ENCODE peak calls at places on chromosome 1, in seven cellular contexts. Z is lung, H is uterus, B is HFF-Myc, X is omental fat pad, D is cardiac fibroblast, C is heart left ventricle. V is an unnamed sample.

GRCh38 chr1:2496087-2496622 is 20.1 kb downstream of the PLCH2 start:
- DNase-seq in Z (no peak), H (no peak), B (no peak), X (no peak), D (no peak), C (no peak), V (no peak)

GRCh38 chr1:12032141-12032710 is 12.9 kb downstream of the MIIP start:
- DNase-seq in Z (peak), H (no peak), B (no peak), X (no peak), D (no peak), C (no peak), V (no peak)

GRCh38 chr1:9731051-9731537 is 79.6 kb downstream of the PIK3CD start:
- DNase-seq in Z (no peak), H (no peak), B (no peak), X (no peak), D (no peak), C (no peak), V (no peak)

GRCh38 chr1:28208818-28209441 is 23.9 kb downstream of the DNAJC8 start:
- DNase-seq in Z (peak), H (peak), B (peak), X (no peak), D (peak), C (peak), V (peak)

GRCh38 chr1:5969168-5969567 is 23.1 kb downstream of the NPHP4 start:
- DNase-seq in Z (no peak), H (no peak), B (no peak), X (no peak), D (no peak), C (no peak), V (no peak)

GRCh38 chr1:91020486-91020885 is 1.3 kb downstream of the ZNF644 start:
- DNase-seq in Z (no peak), H (no peak), B (no peak), X (no peak), D (no peak), C (no peak), V (no peak)

GRCh38 chr1:185560760-185561159 is 173.4 kb upstream of the HMCN1 start:
- DNase-seq in Z (no peak), H (no peak), B (no peak), X (no peak), D (no peak), C (no peak), V (no peak)

GRCh38 chr1:52855584-52855983 is 13.0 kb downstream of the ZYG11A start:
- DNase-seq in Z (no peak), H (no peak), B (no peak), X (no peak), D (no peak), C (no peak), V (no peak)

GRCh38 chr1:59755084-59755685 is 59.6 kb upstream of the HOOK1 start:
- DNase-seq in Z (no peak), H (peak), B (no peak), X (no peak), D (no peak), C (no peak), V (no peak)

GRCh38 chr1:207878939-207879338 is 32.0 kb downstream of the CD34 start:
- DNase-seq in Z (no peak), H (no peak), B (no peak), X (no peak), D (no peak), C (no peak), V (no peak)

GRCh38 chr1:171220551-171221175 is 27.6 kb upstream of the FMO1 start:
- DNase-seq in Z (no peak), H (no peak), B (no peak), X (no peak), D (peak), C (no peak), V (peak)

GRCh38 chr1:76625887-76626286 is 241.4 kb upstream of the ST6GALNAC5 start:
- DNase-seq in Z (no peak), H (no peak), B (no peak), X (no peak), D (no peak), C (no peak), V (no peak)

GRCh38 chr1:234691567-234691966 is 81.6 kb upstream of the IRF2BP2 start:
- DNase-seq in Z (no peak), H (no peak), B (no peak), X (no peak), D (peak), C (no peak), V (no peak)
- TF ChIP-seq CTCF in Z (no peak), H (no peak), B (peak), X (no peak), D (peak), C (no peak), V (peak)

GRCh38 chr1:50326026-50326425 is 97.2 kb downstream of the DMRTA2 start:
- DNase-seq in Z (no peak), H (no peak), B (no peak), X (no peak), D (no peak), C (no peak), V (no peak)

GRCh38 chr1:50333595-50333974 is 89.7 kb downstream of the DMRTA2 start:
- DNase-seq in Z (peak), H (no peak), B (no peak), X (no peak), D (peak), C (peak), V (peak)

GRCh38 chr1:50328552-50328951 is 94.7 kb downstream of the DMRTA2 start:
- DNase-seq in Z (no peak), H (no peak), B (no peak), X (no peak), D (no peak), C (no peak), V (no peak)

GRCh38 chr1:50332941-50333594 is 90.2 kb downstream of the DMRTA2 start:
- DNase-seq in Z (peak), H (no peak), B (peak), X (no peak), D (peak), C (peak), V (peak)

DNA sequence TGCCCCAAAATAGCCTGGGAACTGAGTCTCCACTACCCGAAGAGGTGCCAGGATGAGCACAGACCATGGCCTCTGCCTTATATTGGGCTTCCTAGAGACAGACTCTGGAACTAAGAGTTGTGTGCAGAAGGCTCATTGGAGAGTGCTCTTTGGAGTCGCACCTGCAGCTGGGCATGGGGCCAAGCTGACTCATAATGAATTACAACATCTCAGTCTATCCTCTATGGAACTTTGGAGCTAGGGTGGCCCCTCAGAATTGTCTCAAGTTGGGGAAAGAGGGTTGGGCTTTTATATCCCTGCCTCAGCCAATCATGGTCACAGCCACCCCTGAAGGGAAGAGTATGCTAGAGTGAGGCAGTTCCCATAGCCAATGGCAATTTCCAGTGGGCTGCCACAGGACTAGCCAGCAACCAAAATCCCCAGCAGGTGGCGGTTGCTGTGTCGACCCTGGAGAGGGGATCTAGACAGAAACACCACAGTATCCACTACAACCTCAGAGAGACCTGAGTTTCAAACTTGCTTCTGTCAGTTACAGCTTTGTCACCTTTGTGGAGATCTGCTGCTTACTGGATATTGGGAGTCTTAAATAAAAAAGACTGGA is 93.8 kb downstream of the DMRTA2 start:
- DNase-seq in Z (no peak), H (no peak), B (no peak), X (no peak), D (peak), C (no peak), V (peak)
- TF ChIP-seq CTCF in Z (no peak), H (no peak), B (no peak), X (no peak), D (no peak), C (no peak), V (peak)

GRCh38 chr1:33373606-33374005 is 52.7 kb upstream of the A3GALT2 start:
- DNase-seq in Z (no peak), H (no peak), B (no peak), X (no peak), D (no peak), C (no peak), V (no peak)

GRCh38 chr1:33377750-33378149 is 53.1 kb downstream of the PHC2 start:
- DNase-seq in Z (no peak), H (no peak), B (no peak), X (no peak), D (no peak), C (no peak), V (no peak)

GRCh38 chr1:33374336-33375105 is 53.6 kb upstream of the A3GALT2 start:
- DNase-seq in Z (no peak), H (no peak), B (no peak), X (no peak), D (peak), C (no peak), V (no peak)

GRCh38 chr1:33377013-33377412 is 53.9 kb downstream of the PHC2 start:
- DNase-seq in Z (no peak), H (no peak), B (no peak), X (no peak), D (no peak), C (no peak), V (no peak)

GRCh38 chr1:33375316-33375715 is 54.4 kb upstream of the A3GALT2 start:
- DNase-seq in Z (no peak), H (no peak), B (no peak), X (no peak), D (no peak), C (no peak), V (no peak)
- TF ChIP-seq CTCF in Z (no peak), H (no peak), B (no peak), X (no peak), D (no peak), C (no peak), V (no peak)

DNA sequence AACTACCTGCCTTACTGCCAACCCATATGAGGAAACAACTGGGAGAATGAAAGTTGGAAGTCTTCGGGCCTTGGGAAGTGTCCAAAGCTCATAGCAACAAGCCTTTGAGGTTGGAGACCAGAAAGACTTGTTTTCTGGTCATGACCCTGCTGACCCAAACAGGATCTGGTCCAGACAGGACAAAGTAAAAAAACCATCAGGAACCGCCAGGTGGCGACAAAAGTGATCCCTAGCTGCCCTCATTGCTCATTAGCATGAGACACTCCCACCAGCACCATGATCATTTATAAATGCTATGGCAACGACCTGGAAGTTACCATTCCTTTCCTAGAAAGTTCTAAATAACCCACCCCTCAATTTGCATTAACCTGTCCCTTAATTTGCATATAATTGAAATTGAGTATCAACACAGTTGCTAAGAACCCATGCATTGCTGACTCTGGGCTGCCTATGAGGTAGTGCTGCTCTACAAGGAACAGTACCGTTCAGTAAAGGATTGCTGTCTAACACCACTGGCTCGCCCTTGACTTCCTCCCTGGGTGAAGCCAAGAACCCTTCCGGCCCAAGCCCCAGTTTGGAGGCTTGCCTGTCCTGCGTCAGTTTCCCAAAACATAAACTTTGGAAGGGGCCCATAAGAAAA is 89.0 kb downstream of the URB2 start:
- DNase-seq in Z (no peak), H (no peak), B (no peak), X (no peak), D (peak), C (no peak), V (peak)
- TF ChIP-seq CTCF in Z (peak), H (no peak), B (peak), X (no peak), D (peak), C (peak), V (peak)

GRCh38 chr1:237219751-237220150 is 177.8 kb downstream of the RYR2 start:
- DNase-seq in Z (no peak), H (no peak), B (no peak), X (no peak), D (no peak), C (no peak), V (no peak)

GRCh38 chr1:237223419-237223818 is 181.4 kb downstream of the RYR2 start:
- DNase-seq in Z (no peak), H (no peak), B (no peak), X (no peak), D (no peak), C (no peak), V (no peak)

DNA sequence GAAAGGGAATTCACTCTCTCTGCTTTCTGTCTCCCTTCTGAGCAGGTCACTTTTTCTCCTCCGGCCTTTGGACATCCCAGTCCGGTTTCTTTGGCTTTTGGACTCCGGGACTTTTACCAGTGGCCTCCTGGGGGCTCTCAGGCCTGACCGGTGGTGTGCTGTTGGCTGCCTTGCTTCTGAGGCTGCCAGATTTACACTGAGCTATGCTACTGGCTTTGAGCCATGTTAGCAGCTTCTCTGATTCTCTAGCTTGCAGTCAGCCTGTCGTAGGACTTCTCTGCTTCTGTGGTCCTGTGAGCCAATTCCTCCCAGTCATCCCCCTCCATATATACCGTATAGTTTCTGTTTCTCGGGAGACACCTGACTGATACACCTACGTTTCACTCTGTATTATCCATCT is 178.3 kb downstream of the RYR2 start:
- DNase-seq in Z (no peak), H (no peak), B (no peak), X (no peak), D (no peak), C (peak), V (no peak)
- TF ChIP-seq CTCF in Z (no peak), H (no peak), B (no peak), X (no peak), D (no peak), C (no peak), V (no peak)

DNA sequence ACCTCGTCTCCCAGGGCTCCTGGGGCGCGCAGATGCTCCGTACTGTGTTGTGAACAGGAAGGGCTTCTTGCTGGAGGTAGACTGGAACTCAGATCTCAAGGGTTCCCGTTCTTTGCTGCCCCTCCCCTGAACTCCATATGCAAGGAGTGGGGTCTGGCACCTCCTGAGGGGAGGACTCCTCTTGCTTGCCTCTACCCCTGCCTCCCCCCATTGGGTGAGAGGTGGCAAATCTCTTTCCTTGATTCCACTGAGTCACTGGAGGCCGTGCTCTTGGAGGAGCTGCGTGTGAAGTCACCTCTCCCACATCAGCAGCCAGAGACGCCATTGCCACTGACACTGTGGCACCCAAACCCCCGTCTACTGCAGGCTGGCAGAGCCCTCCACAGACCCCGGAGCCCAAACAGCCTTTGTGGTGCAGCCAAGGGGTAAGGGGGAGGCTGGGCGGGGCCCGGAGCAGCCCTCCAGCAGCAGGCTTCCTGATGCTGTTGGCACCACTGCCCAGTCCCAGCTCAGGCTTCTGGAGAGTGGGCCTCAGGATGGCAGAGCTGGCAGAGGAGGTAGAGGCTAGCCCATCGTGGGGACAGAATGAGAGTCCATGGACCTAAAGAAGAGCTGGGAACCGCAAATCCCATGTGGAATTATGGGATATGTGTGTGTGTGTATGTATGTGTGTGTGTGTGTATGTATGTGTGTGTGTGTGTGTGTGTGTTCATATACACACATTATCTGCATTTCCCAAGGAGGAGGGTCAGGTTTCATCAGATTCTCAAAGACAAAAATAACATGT is 104.9 kb upstream of the RUNX3 start:
- DNase-seq in Z (no peak), H (no peak), B (no peak), X (no peak), D (no peak), C (peak), V (no peak)
- TF ChIP-seq CTCF in Z (no peak), H (no peak), B (no peak), X (no peak), D (no peak), C (no peak), V (no peak)